ENCODE peak calls at places on chromosomes 1 and 21, in nine cellular contexts. S is GM23248; O is astrocyte of the spinal cord; M is brain microvascular endothelial cell; F is Calu3; L is amniotic stem cell; N is IMR-90; X is adipocyte; H is stimulated activated CD4-positive, alpha-beta T cell treated with anti-CD3 and anti-CD28 coated beads, Interleukin-12 subunit alpha, Interleukin-12 subunit beta, amount 100 ng/mL, for 48 hours. U is an unnamed sample.

GRCh38 chr1:159925713-159926066 is 383 bp upstream of the TAGLN2 start:
- DNase-seq in S (no peak), O (no peak), M (no peak), F (peak), L (no peak), N (no peak), X (no peak), H (peak), U (no peak)

GRCh38 chr1:5239911-5240310 is 585.5 kb downstream of the AJAP1 start:
- DNase-seq in S (no peak), O (no peak), M (no peak), F (no peak), L (no peak), N (no peak), X (no peak), H (no peak), U (no peak)

GRCh38 chr1:76254165-76255043 is 179.9 kb downstream of the ST6GALNAC3 start:
- DNase-seq in S (peak), O (peak), M (no peak), F (no peak), L (peak), N (no peak), X (peak), H (no peak), U (no peak)

GRCh38 chr1:178632619-178633018 is 92.4 kb upstream of the RALGPS2 start:
- DNase-seq in S (peak), O (peak), M (no peak), F (no peak), L (no peak), N (peak), X (no peak), H (no peak), U (peak)

GRCh38 chr1:7678491-7679158 is 92.5 kb upstream of the VAMP3 start:
- DNase-seq in S (no peak), O (no peak), M (no peak), F (no peak), L (no peak), N (no peak), X (no peak), H (no peak), U (no peak)

GRCh38 chr1:231118704-231119453 is 43.0 kb upstream of the TRIM67 start:
- DNase-seq in S (no peak), O (no peak), M (no peak), F (no peak), L (no peak), N (no peak), X (no peak), H (no peak), U (no peak)

GRCh38 chr21:42262826-42263225 is 43.9 kb downstream of the ABCG1 start:
- DNase-seq in S (peak), O (no peak), M (no peak), F (peak), L (no peak), N (peak), X (no peak), H (no peak), U (peak)

GRCh38 chr1:159084867-159085266 is 8.3 kb upstream of the AIM2 start:
- DNase-seq in S (no peak), O (no peak), M (no peak), F (no peak), L (no peak), N (no peak), X (no peak), H (no peak), U (no peak)

GRCh38 chr1:156853761-156854160 is 5.2 kb downstream of the INSRR start:
- DNase-seq in S (no peak), O (no peak), M (no peak), F (no peak), L (no peak), N (no peak), X (no peak), H (no peak), U (no peak)

GRCh38 chr1:218459450-218459849 is 114.3 kb downstream of the TGFB2 start:
- DNase-seq in S (no peak), O (peak), M (no peak), F (no peak), L (no peak), N (no peak), X (peak), H (no peak), U (no peak)

GRCh38 chr1:205456383-205456867 is 580 bp upstream of the BLACAT1 start:
- DNase-seq in S (no peak), O (no peak), M (no peak), F (peak), L (no peak), N (no peak), X (no peak), H (no peak), U (no peak)

GRCh38 chr1:107829083-107829771 is 135.8 kb downstream of the VAV3 start:
- DNase-seq in S (no peak), O (peak), M (peak), F (no peak), L (no peak), N (no peak), X (no peak), H (no peak), U (peak)

GRCh38 chr21:46457801-46458314 is 833 bp upstream of the DIP2A start:
- DNase-seq in S (peak), O (peak), M (peak), F (peak), L (peak), N (peak), X (peak), H (peak), U (no peak)

GRCh38 chr1:21938791-21939538 is 1.9 kb upstream of the HSPG2 start:
- DNase-seq in S (peak), O (no peak), M (no peak), F (no peak), L (no peak), N (no peak), X (no peak), H (no peak), U (no peak)

GRCh38 chr1:230827081-230827681 is 41.1 kb downstream of the C1orf198 start:
- DNase-seq in S (peak), O (peak), M (no peak), F (no peak), L (no peak), N (peak), X (no peak), H (no peak), U (no peak)

GRCh38 chr1:26697978-26698849 is 2.4 kb downstream of the ARID1A start:
- DNase-seq in S (peak), O (peak), M (peak), F (peak), L (peak), N (peak), X (peak), H (no peak), U (peak)

GRCh38 chr21:31348188-31348587 is 4.1 kb upstream of the TIAM1 start:
- DNase-seq in S (no peak), O (no peak), M (no peak), F (no peak), L (no peak), N (no peak), X (no peak), H (no peak), U (no peak)

U was measured in HT1080.